ENCODE peak calls at places on chromosomes 16 and 17, in seven cellular contexts. One of them, this sample, is unnamed. For H3K4me1 and H4K20me1, the result is how much of the 10 kb centered on the place peaks cover.

GRCh38 chr16:28261916-28262315 is 30.4 kb upstream of the SBK1 start:
- DNase-seq in neural progenitor cell: no peak
- DNase-seq in keratinocyte: no peak
- DNase-seq in IMR-90: no peak
- DNase-seq in mammary epithelial cell: no peak
- DNase-seq in OCI-LY7: no peak
- DNase-seq in PC-9: no peak
- DNase-seq in this sample: peak

GRCh38 chr16:53695070-53695469 is 8.6 kb downstream of the RPGRIP1L start:
- DNase-seq in neural progenitor cell: no peak
- DNase-seq in keratinocyte: no peak
- DNase-seq in IMR-90: peak
- DNase-seq in mammary epithelial cell: peak
- DNase-seq in OCI-LY7: no peak
- DNase-seq in PC-9: no peak
- DNase-seq in this sample: peak

GRCh38 chr16:17368511-17368910 is 102.2 kb downstream of the XYLT1 start:
- DNase-seq in neural progenitor cell: no peak
- DNase-seq in keratinocyte: no peak
- DNase-seq in IMR-90: no peak
- DNase-seq in mammary epithelial cell: no peak
- DNase-seq in OCI-LY7: no peak
- DNase-seq in PC-9: no peak
- DNase-seq in this sample: no peak

GRCh38 chr17:74211141-74211928 is 2.0 kb upstream of the TTYH2 start:
- DNase-seq in neural progenitor cell: peak
- DNase-seq in keratinocyte: no peak
- DNase-seq in IMR-90: no peak
- DNase-seq in mammary epithelial cell: no peak
- DNase-seq in OCI-LY7: no peak
- DNase-seq in PC-9: no peak
- DNase-seq in this sample: peak

GRCh38 chr16:55508941-55509920 is at the start of gene LPCAT2:
- DNase-seq in neural progenitor cell: peak
- DNase-seq in keratinocyte: no peak
- DNase-seq in IMR-90: peak
- DNase-seq in mammary epithelial cell: peak
- DNase-seq in OCI-LY7: no peak
- DNase-seq in PC-9: peak
- DNase-seq in this sample: peak

GRCh38 chr17:46038414-46038813 is 39.4 kb downstream of the STH start:
- DNase-seq in neural progenitor cell: no peak
- DNase-seq in keratinocyte: no peak
- DNase-seq in IMR-90: no peak
- DNase-seq in mammary epithelial cell: no peak
- DNase-seq in OCI-LY7: no peak
- DNase-seq in PC-9: peak
- DNase-seq in this sample: no peak

GRCh38 chr16:67539271-67539670 is 10.6 kb downstream of the RIPOR1 start:
- DNase-seq in neural progenitor cell: no peak
- DNase-seq in keratinocyte: no peak
- DNase-seq in IMR-90: no peak
- DNase-seq in mammary epithelial cell: no peak
- DNase-seq in OCI-LY7: no peak
- DNase-seq in PC-9: no peak
- DNase-seq in this sample: no peak

GRCh38 chr17:70563301-70563820 is 394.0 kb downstream of the KCNJ2 start:
- DNase-seq in neural progenitor cell: no peak
- DNase-seq in keratinocyte: no peak
- DNase-seq in IMR-90: peak
- DNase-seq in mammary epithelial cell: no peak
- DNase-seq in OCI-LY7: no peak
- DNase-seq in PC-9: no peak
- DNase-seq in this sample: no peak

GRCh38 chr16:25563700-25564099 is 128.1 kb upstream of the HS3ST4 start:
- DNase-seq in neural progenitor cell: no peak
- DNase-seq in keratinocyte: no peak
- DNase-seq in IMR-90: no peak
- DNase-seq in mammary epithelial cell: no peak
- DNase-seq in OCI-LY7: no peak
- DNase-seq in PC-9: no peak
- DNase-seq in this sample: no peak

GRCh38 chr16:68781784-68782183 is 44.7 kb downstream of the CDH1 start:
- DNase-seq in neural progenitor cell: no peak
- DNase-seq in keratinocyte: no peak
- DNase-seq in IMR-90: no peak
- DNase-seq in mammary epithelial cell: no peak
- DNase-seq in OCI-LY7: no peak
- DNase-seq in PC-9: no peak
- DNase-seq in this sample: no peak

GRCh38 chr16:4826980-4827379 is 20.1 kb downstream of the GLYR1 start:
- DNase-seq in neural progenitor cell: no peak
- DNase-seq in keratinocyte: no peak
- DNase-seq in IMR-90: no peak
- DNase-seq in mammary epithelial cell: no peak
- DNase-seq in OCI-LY7: no peak
- DNase-seq in PC-9: no peak
- DNase-seq in this sample: no peak

GRCh38 chr16:57639172-57639571 is 10.7 kb downstream of the ADGRG1 start:
- DNase-seq in neural progenitor cell: peak
- DNase-seq in keratinocyte: no peak
- DNase-seq in IMR-90: no peak
- DNase-seq in mammary epithelial cell: no peak
- DNase-seq in OCI-LY7: peak
- DNase-seq in PC-9: no peak
- DNase-seq in this sample: no peak

GRCh38 chr17:68329331-68329730 is 38.0 kb downstream of the ARSG start:
- DNase-seq in neural progenitor cell: no peak
- DNase-seq in keratinocyte: no peak
- DNase-seq in IMR-90: no peak
- DNase-seq in mammary epithelial cell: no peak
- DNase-seq in OCI-LY7: no peak
- DNase-seq in PC-9: no peak
- DNase-seq in this sample: no peak

GRCh38 chr17:73401911-73402310 is 90.1 kb upstream of the CDC42EP4 start:
- DNase-seq in neural progenitor cell: peak
- DNase-seq in keratinocyte: no peak
- DNase-seq in IMR-90: peak
- DNase-seq in mammary epithelial cell: no peak
- DNase-seq in OCI-LY7: no peak
- DNase-seq in PC-9: no peak
- DNase-seq in this sample: no peak

GRCh38 chr17:76873856-76874255 is 5.7 kb downstream of the MGAT5B start:
- DNase-seq in neural progenitor cell: no peak
- DNase-seq in keratinocyte: no peak
- DNase-seq in IMR-90: peak
- DNase-seq in mammary epithelial cell: no peak
- DNase-seq in OCI-LY7: no peak
- DNase-seq in PC-9: no peak
- DNase-seq in this sample: no peak

GRCh38 chr17:47741793-47742145 is 8.7 kb downstream of the TBX21 start:
- DNase-seq in neural progenitor cell: no peak
- DNase-seq in keratinocyte: no peak
- DNase-seq in IMR-90: peak
- DNase-seq in mammary epithelial cell: no peak
- DNase-seq in OCI-LY7: no peak
- DNase-seq in PC-9: no peak
- DNase-seq in this sample: peak
- H3K4me3 ChIP-seq in neural progenitor cell: no peak
- H3K4me3 ChIP-seq in keratinocyte: no peak
- H3K4me3 ChIP-seq in IMR-90: no peak
- H3K4me3 ChIP-seq in mammary epithelial cell: no peak
- H3K4me3 ChIP-seq in OCI-LY7: no peak
- H3K4me3 ChIP-seq in PC-9: no peak
- H3K4me3 ChIP-seq in this sample: no peak

GRCh38 chr17:75349589-75349988 is 55.9 kb downstream of the GRB2 start:
- DNase-seq in neural progenitor cell: no peak
- DNase-seq in keratinocyte: no peak
- DNase-seq in IMR-90: no peak
- DNase-seq in mammary epithelial cell: no peak
- DNase-seq in OCI-LY7: no peak
- DNase-seq in PC-9: no peak
- DNase-seq in this sample: no peak

GRCh38 chr17:75350029-75350428 is 55.4 kb downstream of the GRB2 start:
- DNase-seq in neural progenitor cell: no peak
- DNase-seq in keratinocyte: no peak
- DNase-seq in IMR-90: no peak
- DNase-seq in mammary epithelial cell: no peak
- DNase-seq in OCI-LY7: peak
- DNase-seq in PC-9: no peak
- DNase-seq in this sample: no peak

GRCh38 chr17:75346906-75347305 is 57.7 kb upstream of the SLC25A19 start:
- DNase-seq in neural progenitor cell: peak
- DNase-seq in keratinocyte: no peak
- DNase-seq in IMR-90: peak
- DNase-seq in mammary epithelial cell: peak
- DNase-seq in OCI-LY7: peak
- DNase-seq in PC-9: no peak
- DNase-seq in this sample: no peak

GRCh38 chr17:75350706-75351105 is 54.8 kb downstream of the GRB2 start:
- DNase-seq in neural progenitor cell: peak
- DNase-seq in keratinocyte: no peak
- DNase-seq in IMR-90: no peak
- DNase-seq in mammary epithelial cell: no peak
- DNase-seq in OCI-LY7: no peak
- DNase-seq in PC-9: no peak
- DNase-seq in this sample: no peak

GRCh38 chr17:75348386-75349012 is 57.0 kb downstream of the GRB2 start:
- DNase-seq in neural progenitor cell: no peak
- DNase-seq in keratinocyte: no peak
- DNase-seq in IMR-90: no peak
- DNase-seq in mammary epithelial cell: no peak
- DNase-seq in OCI-LY7: peak
- DNase-seq in PC-9: no peak
- DNase-seq in this sample: no peak
- H3K4me1 ChIP-seq in neural progenitor cell: half or more
- H3K4me1 ChIP-seq in keratinocyte: under half
- H3K4me1 ChIP-seq in IMR-90: under half
- H3K4me1 ChIP-seq in mammary epithelial cell: under half
- H3K4me1 ChIP-seq in OCI-LY7: half or more
- H3K4me1 ChIP-seq in PC-9: under half
- H3K4me1 ChIP-seq in this sample: under half

DNA sequence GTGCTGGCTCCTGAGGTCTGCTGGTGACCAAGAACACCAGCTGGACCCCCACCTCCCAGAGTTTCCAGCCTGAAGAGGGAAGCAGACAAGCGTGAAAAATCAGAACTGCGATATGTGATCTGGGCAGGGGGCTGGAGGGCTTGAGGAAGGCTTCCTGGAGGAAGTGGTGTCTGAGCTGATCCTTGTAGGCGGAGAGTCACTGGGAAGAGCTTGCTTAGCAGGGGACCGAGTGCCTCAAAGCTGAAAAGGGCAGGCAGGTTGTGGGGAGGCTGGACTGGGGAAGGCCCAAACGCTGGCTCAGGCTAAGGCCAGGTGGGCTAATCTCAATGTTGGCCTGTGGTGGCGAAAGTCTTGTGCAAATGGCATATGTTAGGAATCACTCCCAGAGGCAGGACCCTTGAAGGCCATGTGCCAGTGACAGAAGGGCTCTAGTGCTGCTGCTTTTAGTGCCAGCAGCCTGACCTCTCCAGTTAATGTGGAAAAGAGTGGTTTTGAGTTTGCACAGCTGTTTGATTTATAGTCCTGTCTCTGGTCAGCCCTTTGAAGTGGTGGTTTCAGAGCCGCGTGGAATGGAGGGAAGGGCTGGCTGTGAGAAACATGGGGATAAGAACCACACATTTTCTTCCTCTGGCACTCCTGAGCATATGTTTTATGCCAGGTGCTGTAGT is 85.3 kb upstream of the LGALS9 start:
- DNase-seq in neural progenitor cell: no peak
- DNase-seq in keratinocyte: no peak
- DNase-seq in IMR-90: peak
- DNase-seq in mammary epithelial cell: no peak
- DNase-seq in OCI-LY7: no peak
- DNase-seq in PC-9: no peak
- DNase-seq in this sample: no peak
- H4K20me1 ChIP-seq in neural progenitor cell: under half
- H4K20me1 ChIP-seq in keratinocyte: under half
- H4K20me1 ChIP-seq in IMR-90: under half
- H4K20me1 ChIP-seq in mammary epithelial cell: under half
- H4K20me1 ChIP-seq in OCI-LY7: under half
- H4K20me1 ChIP-seq in PC-9: under half
- H4K20me1 ChIP-seq in this sample: under half

GRCh38 chr17:81925860-81926450 is 1.6 kb downstream of the MAFG start:
- DNase-seq in neural progenitor cell: no peak
- DNase-seq in keratinocyte: no peak
- DNase-seq in IMR-90: no peak
- DNase-seq in mammary epithelial cell: no peak
- DNase-seq in OCI-LY7: no peak
- DNase-seq in PC-9: no peak
- DNase-seq in this sample: no peak

GRCh38 chr17:81926451-81927144 is 937 bp downstream of the MAFG start:
- DNase-seq in neural progenitor cell: peak
- DNase-seq in keratinocyte: no peak
- DNase-seq in IMR-90: peak
- DNase-seq in mammary epithelial cell: peak
- DNase-seq in OCI-LY7: peak
- DNase-seq in PC-9: peak
- DNase-seq in this sample: peak

GRCh38 chr17:81923302-81924260 is 4.0 kb downstream of the MAFG start:
- DNase-seq in neural progenitor cell: peak
- DNase-seq in keratinocyte: no peak
- DNase-seq in IMR-90: peak
- DNase-seq in mammary epithelial cell: peak
- DNase-seq in OCI-LY7: no peak
- DNase-seq in PC-9: peak
- DNase-seq in this sample: peak

GRCh38 chr17:81922566-81923301 is 4.8 kb upstream of the SIRT7 start:
- DNase-seq in neural progenitor cell: no peak
- DNase-seq in keratinocyte: no peak
- DNase-seq in IMR-90: no peak
- DNase-seq in mammary epithelial cell: no peak
- DNase-seq in OCI-LY7: no peak
- DNase-seq in PC-9: no peak
- DNase-seq in this sample: no peak

DNA sequence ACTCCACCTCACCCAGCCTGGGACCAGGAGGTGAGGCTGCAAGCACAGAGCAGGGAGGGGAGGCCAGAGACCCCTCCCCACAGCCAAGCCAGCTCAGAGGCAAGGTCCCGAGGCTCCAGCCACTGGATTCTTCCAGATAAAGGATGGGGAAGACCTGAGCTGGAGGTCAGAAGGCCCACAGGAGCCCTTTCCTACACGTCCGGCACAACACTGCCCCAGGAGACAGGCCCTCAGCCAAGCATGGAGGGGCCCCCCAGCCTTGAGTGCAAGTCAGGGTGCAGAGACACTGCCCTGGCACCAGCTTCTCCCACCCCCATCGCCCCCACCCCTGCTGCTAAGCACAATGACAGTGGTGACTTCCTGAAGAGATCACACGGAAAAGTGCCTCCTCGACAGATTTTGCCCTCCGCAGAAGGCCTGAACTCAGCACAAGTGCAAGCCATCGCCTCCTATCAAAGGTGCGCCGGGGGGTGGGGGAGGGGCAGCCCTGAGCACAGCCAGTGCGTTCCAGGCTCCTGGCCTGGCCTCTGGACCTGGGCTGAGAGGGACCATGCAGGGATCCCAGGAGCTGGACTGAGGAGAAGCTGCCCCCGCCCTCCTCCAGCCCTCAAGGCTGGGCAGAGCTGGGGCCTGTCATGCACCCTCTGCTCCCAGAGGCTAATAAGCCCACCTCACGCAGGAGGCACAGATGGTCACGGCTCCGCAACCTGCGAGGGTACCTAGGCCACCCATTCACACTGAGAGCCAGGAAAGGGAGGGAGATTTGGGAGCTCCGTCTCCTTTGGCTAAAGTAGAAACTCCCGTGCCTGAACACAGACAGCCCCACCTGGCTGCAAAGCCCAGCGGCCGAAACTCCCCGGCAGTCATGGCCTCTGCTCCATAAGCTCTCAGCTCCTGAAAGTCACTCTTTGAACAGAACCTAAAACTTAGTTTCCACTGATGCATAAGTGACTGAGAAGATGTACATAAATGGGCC is 2.7 kb downstream of the MAFG start:
- DNase-seq in neural progenitor cell: peak
- DNase-seq in keratinocyte: no peak
- DNase-seq in IMR-90: no peak
- DNase-seq in mammary epithelial cell: no peak
- DNase-seq in OCI-LY7: no peak
- DNase-seq in PC-9: no peak
- DNase-seq in this sample: no peak
- H3K4me3 ChIP-seq in neural progenitor cell: no peak
- H3K4me3 ChIP-seq in keratinocyte: no peak
- H3K4me3 ChIP-seq in IMR-90: no peak
- H3K4me3 ChIP-seq in mammary epithelial cell: no peak
- H3K4me3 ChIP-seq in OCI-LY7: no peak
- H3K4me3 ChIP-seq in PC-9: peak
- H3K4me3 ChIP-seq in this sample: no peak

This sample was measured in PC-3.